ENCODE peak calls at places on chromosome 17, in four cellular contexts. One of them, this sample, is unnamed.

GRCh38 chr17:7862692-7863437 is 5.1 kb downstream of the CYB5D1 start:
- DNase-seq in A549: peak
- DNase-seq in tibial nerve: peak
- DNase-seq in sigmoid colon: peak
- DNase-seq in this sample: peak

GRCh38 chr17:7356072-7356549 is 1.2 kb downstream of the TMEM95 start:
- DNase-seq in A549: peak
- DNase-seq in tibial nerve: peak
- DNase-seq in sigmoid colon: peak
- DNase-seq in this sample: peak

GRCh38 chr17:77248216-77249054 is 107.7 kb downstream of the SEC14L1 start:
- DNase-seq in A549: no peak
- DNase-seq in tibial nerve: no peak
- DNase-seq in sigmoid colon: no peak
- DNase-seq in this sample: no peak

GRCh38 chr17:65496801-65497200 is 64.6 kb downstream of the AXIN2 start:
- DNase-seq in A549: no peak
- DNase-seq in tibial nerve: no peak
- DNase-seq in sigmoid colon: no peak
- DNase-seq in this sample: no peak

GRCh38 chr17:44941712-44942331 is 5.8 kb downstream of the KIF18B start:
- DNase-seq in A549: peak
- DNase-seq in tibial nerve: no peak
- DNase-seq in sigmoid colon: peak
- DNase-seq in this sample: no peak

GRCh38 chr17:10799407-10799806 is 4.5 kb downstream of the TMEM238L start:
- DNase-seq in A549: no peak
- DNase-seq in tibial nerve: no peak
- DNase-seq in sigmoid colon: no peak
- DNase-seq in this sample: no peak

GRCh38 chr17:61397086-61397842 is 2.4 kb upstream of the TBX2 start:
- DNase-seq in A549: no peak
- DNase-seq in tibial nerve: no peak
- DNase-seq in sigmoid colon: no peak
- DNase-seq in this sample: no peak

GRCh38 chr17:12463102-12463501 is 202.6 kb upstream of the MYOCD start:
- DNase-seq in A549: no peak
- DNase-seq in tibial nerve: no peak
- DNase-seq in sigmoid colon: peak
- DNase-seq in this sample: no peak

GRCh38 chr17:78117027-78117981 is 11.3 kb downstream of the TMC6 start:
- DNase-seq in A549: no peak
- DNase-seq in tibial nerve: no peak
- DNase-seq in sigmoid colon: no peak
- DNase-seq in this sample: no peak

GRCh38 chr17:78923660-78924453 is 1.3 kb downstream of the TIMP2 start:
- DNase-seq in A549: peak
- DNase-seq in tibial nerve: peak
- DNase-seq in sigmoid colon: peak
- DNase-seq in this sample: peak

GRCh38 chr17:79836952-79837887 is 2.0 kb downstream of the CBX4 start:
- DNase-seq in A549: peak
- DNase-seq in tibial nerve: no peak
- DNase-seq in sigmoid colon: peak
- DNase-seq in this sample: peak

GRCh38 chr17:38730526-38731379 is 612 bp downstream of the CISD3 start:
- DNase-seq in A549: peak
- DNase-seq in tibial nerve: peak
- DNase-seq in sigmoid colon: peak
- DNase-seq in this sample: peak

GRCh38 chr17:50558955-50559614 is 1.4 kb upstream of the CACNA1G start:
- DNase-seq in A549: no peak
- DNase-seq in tibial nerve: no peak
- DNase-seq in sigmoid colon: no peak
- DNase-seq in this sample: peak

GRCh38 chr17:2202302-2202995 is 101.1 kb downstream of the SMG6 start:
- DNase-seq in A549: no peak
- DNase-seq in tibial nerve: no peak
- DNase-seq in sigmoid colon: no peak
- DNase-seq in this sample: no peak

GRCh38 chr17:56891751-56892150 is 22.1 kb downstream of the TRIM25 start:
- DNase-seq in A549: no peak
- DNase-seq in tibial nerve: no peak
- DNase-seq in sigmoid colon: no peak
- DNase-seq in this sample: no peak

GRCh38 chr17:55420776-55421178 is 858 bp downstream of the MMD start:
- DNase-seq in A549: peak
- DNase-seq in tibial nerve: peak
- DNase-seq in sigmoid colon: peak
- DNase-seq in this sample: peak

GRCh38 chr17:74085434-74085833 is 118.0 kb upstream of the RPL38 start:
- DNase-seq in A549: no peak
- DNase-seq in tibial nerve: no peak
- DNase-seq in sigmoid colon: no peak
- DNase-seq in this sample: no peak
- TF ChIP-seq CTCF in A549: no peak
- TF ChIP-seq CTCF in tibial nerve: no peak
- TF ChIP-seq CTCF in sigmoid colon: no peak
- TF ChIP-seq CTCF in this sample: no peak

GRCh38 chr17:40111221-40112128 is 10.3 kb upstream of the MSL1 start:
- DNase-seq in A549: peak
- DNase-seq in tibial nerve: peak
- DNase-seq in sigmoid colon: peak
- DNase-seq in this sample: peak
- TF ChIP-seq EP300 in A549: no peak
- TF ChIP-seq EP300 in tibial nerve: peak
- TF ChIP-seq EP300 in sigmoid colon: no peak
- TF ChIP-seq EP300 in this sample: peak

GRCh38 chr17:82648165-82648668 is at the start of gene WDR45B:
- DNase-seq in A549: peak
- DNase-seq in tibial nerve: peak
- DNase-seq in sigmoid colon: peak
- DNase-seq in this sample: peak
- TF ChIP-seq POLR2A in A549: peak
- TF ChIP-seq POLR2A in tibial nerve: peak
- TF ChIP-seq POLR2A in sigmoid colon: peak
- TF ChIP-seq POLR2A in this sample: peak

GRCh38 chr17:47792979-47793378 is 28.6 kb downstream of the OSBPL7 start:
- DNase-seq in A549: no peak
- DNase-seq in tibial nerve: no peak
- DNase-seq in sigmoid colon: no peak
- DNase-seq in this sample: no peak

GRCh38 chr17:47785538-47786123 is 36.0 kb downstream of the OSBPL7 start:
- DNase-seq in A549: no peak
- DNase-seq in tibial nerve: no peak
- DNase-seq in sigmoid colon: no peak
- DNase-seq in this sample: no peak

GRCh38 chr17:47791025-47791424 is 30.6 kb downstream of the OSBPL7 start:
- DNase-seq in A549: no peak
- DNase-seq in tibial nerve: no peak
- DNase-seq in sigmoid colon: no peak
- DNase-seq in this sample: no peak

GRCh38 chr17:47792457-47792856 is 29.1 kb downstream of the OSBPL7 start:
- DNase-seq in A549: no peak
- DNase-seq in tibial nerve: no peak
- DNase-seq in sigmoid colon: no peak
- DNase-seq in this sample: no peak

DNA sequence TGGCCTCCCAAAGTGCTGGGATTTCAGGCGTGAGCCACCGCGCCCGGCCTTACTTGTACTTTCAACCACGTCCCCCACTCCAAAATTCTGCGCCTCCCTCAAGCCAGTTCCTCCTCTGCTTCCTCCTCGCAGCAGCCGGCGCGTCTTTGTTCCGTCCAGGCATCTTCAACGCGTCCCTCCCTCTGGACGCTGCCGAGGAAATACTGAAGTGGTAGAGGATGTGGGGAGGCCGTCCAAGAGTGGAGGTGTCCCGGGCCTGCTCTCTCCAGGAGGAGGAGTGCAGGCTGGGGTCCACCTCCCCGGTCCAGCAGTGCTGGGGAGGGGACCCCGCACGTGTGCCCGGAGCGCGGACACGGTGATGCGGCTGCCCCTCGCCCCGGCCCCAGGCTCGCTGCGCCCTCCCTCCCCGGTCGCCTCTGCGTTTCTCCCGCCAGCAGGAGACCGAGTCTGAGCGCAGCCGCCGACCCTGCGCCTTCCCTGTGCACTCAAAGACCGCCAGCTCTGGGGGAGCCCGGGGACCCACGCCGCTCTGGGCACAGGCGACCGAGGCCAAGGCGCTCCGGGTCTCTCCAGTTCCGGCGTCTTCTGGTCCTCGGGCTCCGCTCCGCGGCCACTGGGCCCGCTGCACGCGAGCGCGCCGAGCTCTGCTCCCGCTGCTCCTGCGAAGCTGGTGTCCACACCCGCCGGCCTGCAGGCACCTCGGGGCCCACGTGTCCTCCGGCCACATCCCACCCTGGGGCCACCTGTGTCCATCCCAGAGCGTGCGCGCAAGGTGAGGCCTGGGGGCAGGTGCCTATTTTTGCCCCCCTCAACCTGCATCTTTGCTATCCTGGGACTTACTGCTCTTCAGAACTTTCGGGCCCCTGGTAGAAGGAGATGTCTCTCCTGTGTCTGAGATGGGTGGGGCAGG is 31.7 kb downstream of the OSBPL7 start:
- DNase-seq in A549: peak
- DNase-seq in tibial nerve: no peak
- DNase-seq in sigmoid colon: no peak
- DNase-seq in this sample: peak
- TF ChIP-seq CTCF in A549: peak
- TF ChIP-seq CTCF in tibial nerve: peak
- TF ChIP-seq CTCF in sigmoid colon: peak
- TF ChIP-seq CTCF in this sample: no peak

DNA sequence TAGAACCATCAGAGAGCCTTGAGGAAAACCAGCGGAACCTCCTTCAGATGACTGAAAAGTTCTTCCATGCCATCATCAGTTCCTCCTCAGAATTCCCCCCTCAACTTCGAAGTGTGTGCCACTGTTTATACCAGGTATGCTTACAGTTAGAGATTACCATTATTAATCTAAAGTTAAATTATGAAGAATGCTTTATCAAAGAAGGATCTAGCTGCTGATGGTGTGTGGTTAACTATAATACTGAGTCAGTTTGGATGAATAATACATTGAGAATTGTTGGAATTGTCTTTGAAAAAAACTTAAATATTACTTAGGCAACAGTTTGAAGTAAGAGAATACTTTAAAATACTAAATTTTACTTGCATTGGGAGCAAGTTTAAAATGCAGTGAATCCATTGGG is 48.1 kb downstream of the OMG start:
- DNase-seq in A549: no peak
- DNase-seq in tibial nerve: no peak
- DNase-seq in sigmoid colon: no peak
- DNase-seq in this sample: no peak
- TF ChIP-seq EP300 in A549: no peak
- TF ChIP-seq EP300 in tibial nerve: no peak
- TF ChIP-seq EP300 in sigmoid colon: no peak
- TF ChIP-seq EP300 in this sample: no peak

DNA sequence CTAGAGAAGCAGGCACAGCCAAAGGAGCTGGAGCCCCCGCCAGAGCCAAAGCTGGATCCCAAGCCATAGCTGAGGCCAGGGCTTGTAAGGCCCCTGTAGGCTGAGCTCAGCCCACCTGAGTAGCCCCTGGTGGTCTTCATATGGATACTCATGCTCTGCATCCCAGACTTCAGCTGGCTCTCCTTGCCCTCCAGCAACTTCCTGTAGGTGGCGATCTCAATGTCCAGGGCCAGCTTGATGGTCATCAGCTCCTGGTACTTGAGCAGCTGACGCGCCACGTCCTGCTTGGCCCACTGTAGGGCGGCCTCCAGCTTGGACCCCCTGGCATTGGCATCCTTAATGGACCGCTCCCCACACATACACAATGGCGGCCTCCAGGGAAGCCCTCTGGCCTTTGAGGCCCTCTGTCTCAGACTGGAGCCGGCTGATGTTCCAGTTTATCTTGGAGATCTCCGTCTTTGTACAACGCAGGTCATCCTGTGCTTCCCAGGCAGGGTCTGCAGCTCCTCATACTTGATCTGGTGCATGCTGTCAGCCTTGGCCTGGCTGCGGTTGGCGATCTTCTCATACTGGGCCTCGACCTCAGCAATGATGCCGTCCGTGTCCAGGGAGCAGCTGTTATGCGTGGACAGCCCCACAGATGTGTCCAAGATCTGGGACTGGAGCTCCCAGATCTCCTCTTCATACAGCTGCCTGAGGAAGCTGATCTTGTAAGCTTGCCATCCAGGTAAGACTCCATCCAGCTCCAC is 28.9 kb downstream of the IKZF3 start:
- DNase-seq in A549: no peak
- DNase-seq in tibial nerve: no peak
- DNase-seq in sigmoid colon: no peak
- DNase-seq in this sample: no peak
- TF ChIP-seq POLR2A in A549: no peak
- TF ChIP-seq POLR2A in tibial nerve: no peak
- TF ChIP-seq POLR2A in sigmoid colon: no peak
- TF ChIP-seq POLR2A in this sample: no peak

GRCh38 chr17:36773039-36773438 is 164.2 kb upstream of the LHX1 start:
- DNase-seq in A549: no peak
- DNase-seq in tibial nerve: no peak
- DNase-seq in sigmoid colon: no peak
- DNase-seq in this sample: no peak

GRCh38 chr17:36768355-36768754 is 167.0 kb downstream of the MRM1 start:
- DNase-seq in A549: no peak
- DNase-seq in tibial nerve: no peak
- DNase-seq in sigmoid colon: no peak
- DNase-seq in this sample: no peak
- TF ChIP-seq CTCF in A549: peak
- TF ChIP-seq CTCF in tibial nerve: no peak
- TF ChIP-seq CTCF in sigmoid colon: no peak
- TF ChIP-seq CTCF in this sample: no peak

This sample was measured in ovary.